ENCODE peak calls at places on chromosomes 1 and 21, in nine cellular contexts. V is HFFc6, T is endothelial cell, S is ovary, N is heart left ventricle, G is SK-N-SH, M is cardiac fibroblast, C is endodermal cell, W is colonic mucosa. I is an unnamed sample.
A peak's percentile ranks its signal among the peaks of the same experiment; 100 is the strongest.

GRCh38 chr1:1305300-1306069 is 2.2 kb downstream of the ACAP3 start:
- DNase-seq in V (peak; percentile 62), S (peak; percentile 80), C (no peak), M (peak; percentile 79), T (no peak), G (no peak), W (peak; percentile 92), N (peak; percentile 72), I (no peak)

GRCh38 chr1:3774503-3775247 is 2.1 kb downstream of the SMIM1 start:
- DNase-seq in G (peak; percentile 83), N (no peak), V (no peak), T (no peak), M (no peak), S (peak; percentile 64), C (peak; percentile 47), W (no peak), I (no peak)

GRCh38 chr1:167086033-167086432 is 4.1 kb downstream of the GPA33 start:
- DNase-seq in C (peak; percentile 70), G (no peak), T (no peak), S (no peak), W (peak; percentile 70), N (peak; percentile 18), M (no peak), V (no peak), I (no peak)

GRCh38 chr1:81119319-81119718 is 681.4 kb upstream of the ADGRL2 start:
- DNase-seq in W (no peak), C (no peak), V (no peak), G (no peak), S (no peak), T (no peak), N (no peak), M (no peak), I (no peak)

GRCh38 chr1:240190881-240191385 is 99.2 kb downstream of the FMN2 start:
- DNase-seq in T (no peak), M (peak; percentile 93), V (peak; percentile 95), W (no peak), C (no peak), S (no peak), N (no peak), G (peak; percentile 49), I (peak; percentile 8)

GRCh38 chr1:5798151-5798730 is 194.0 kb downstream of the NPHP4 start:
- DNase-seq in V (no peak), T (no peak), M (no peak), C (peak; percentile 72), N (no peak), G (peak; percentile 42), W (no peak), S (peak; percentile 57), I (peak; percentile 15)

GRCh38 chr21:15097580-15097979 is 32.8 kb upstream of the NRIP1 start:
- DNase-seq in T (no peak), S (no peak), V (no peak), G (no peak), C (no peak), W (no peak), M (no peak), N (no peak), I (no peak)

GRCh38 chr1:3698660-3699408 is 46.5 kb downstream of the TP73 start:
- DNase-seq in M (no peak), N (no peak), C (no peak), W (no peak), V (no peak), S (no peak), T (no peak), G (no peak), I (no peak)

GRCh38 chr1:217053666-217054065 is 330.4 kb upstream of the ESRRG start:
- DNase-seq in W (no peak), C (no peak), N (no peak), V (no peak), T (no peak), G (no peak), M (no peak), S (no peak), I (no peak)

GRCh38 chr1:84960371-84960770 is 36.5 kb downstream of the MCOLN2 start:
- DNase-seq in C (no peak), M (peak; percentile 74), S (no peak), W (no peak), T (no peak), V (peak; percentile 52), N (no peak), G (no peak), I (no peak)

GRCh38 chr1:90174246-90174645 is 179.3 kb downstream of the ZNF326 start:
- DNase-seq in S (no peak), N (no peak), M (no peak), C (no peak), W (no peak), T (no peak), V (no peak), G (no peak), I (no peak)

GRCh38 chr1:22750671-22751016 is 40.0 kb downstream of the EPHB2 start:
- DNase-seq in C (no peak), N (no peak), V (no peak), T (no peak), S (no peak), M (no peak), G (no peak), W (no peak), I (no peak)

GRCh38 chr1:6385673-6386191 is 7.8 kb downstream of the ACOT7 start:
- DNase-seq in T (peak; percentile 83), G (peak; percentile 93), C (peak; percentile 94), W (peak; percentile 39), V (no peak), S (no peak), M (peak; percentile 92), N (peak; percentile 43), I (peak; percentile 75)

GRCh38 chr1:236281286-236282158 is at the start of gene ERO1B:
- DNase-seq in C (peak; percentile 99), S (peak; percentile 98), W (peak; percentile 97), G (peak; percentile 97), V (peak; percentile 89), N (peak; percentile 97), M (peak; percentile 92), T (peak; percentile 97), I (peak; percentile 98)

GRCh38 chr1:19772053-19772452 is 27.7 kb downstream of the TMCO4 start:
- DNase-seq in M (no peak), C (peak; percentile 71), W (no peak), V (no peak), N (no peak), S (no peak), G (no peak), T (no peak), I (no peak)

GRCh38 chr1:13513885-13514546 is at the start of gene LRRC38:
- DNase-seq in C (peak; percentile 83), N (peak; percentile 40), S (no peak), V (no peak), W (peak; percentile 27), G (no peak), M (no peak), T (peak; percentile 30), I (peak; percentile 54)

GRCh38 chr1:1344672-1345361 is 4.4 kb downstream of the DVL1 start:
- DNase-seq in C (peak; percentile 82), W (no peak), V (peak; percentile 87), G (peak; percentile 85), M (peak; percentile 87), N (no peak), T (peak; percentile 63), S (no peak), I (peak; percentile 64)

GRCh38 chr1:165826565-165826964 is 849 bp upstream of the UCK2 start:
- DNase-seq in G (no peak), S (no peak), V (peak; percentile 22), T (no peak), C (no peak), M (no peak), W (no peak), N (no peak), I (no peak)

GRCh38 chr1:165828581-165829329 is 1.3 kb downstream of the UCK2 start:
- DNase-seq in C (peak; percentile 82), T (peak; percentile 54), W (peak; percentile 68), S (peak; percentile 57), M (peak; percentile 86), G (peak; percentile 82), N (peak; percentile 37), V (peak; percentile 78), I (peak; percentile 56)

GRCh38 chr1:165829888-165830287 is 2.5 kb downstream of the UCK2 start:
- DNase-seq in N (no peak), C (no peak), S (no peak), G (no peak), M (no peak), W (no peak), T (no peak), V (no peak), I (no peak)

GRCh38 chr1:165827199-165828102 is at the start of gene UCK2:
- DNase-seq in V (peak; percentile 78), S (peak; percentile 77), G (peak; percentile 95), T (peak; percentile 81), N (peak; percentile 82), C (peak; percentile 96), W (peak; percentile 89), M (peak; percentile 76), I (peak; percentile 81)

DNA sequence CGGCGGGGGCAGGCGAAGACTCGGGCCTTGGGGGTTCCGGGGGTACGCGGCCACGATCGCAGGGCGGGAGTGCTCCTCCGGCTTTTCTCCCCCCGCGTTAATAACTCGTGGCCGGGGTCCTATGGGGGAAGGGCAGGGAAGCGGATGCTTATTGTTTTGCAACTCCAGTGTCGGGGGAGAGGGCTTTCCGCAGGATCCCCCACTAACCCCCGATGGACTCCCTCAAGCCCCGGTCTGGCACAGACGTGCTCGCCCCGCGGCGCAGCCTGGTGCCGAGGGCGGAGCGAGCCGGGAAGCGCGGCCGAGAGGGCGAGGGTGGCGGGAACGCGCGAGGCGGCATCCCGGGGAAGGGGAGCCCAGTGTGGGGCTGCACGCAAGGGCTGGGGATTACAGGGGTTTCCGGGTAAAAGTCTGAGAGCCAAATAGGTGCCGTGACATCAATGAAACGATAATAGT is 717 bp downstream of the UCK2 start:
- DNase-seq in T (peak; percentile 62), M (no peak), N (peak; percentile 37), C (peak; percentile 74), S (peak; percentile 63), G (peak; percentile 83), W (peak; percentile 65), V (peak; percentile 3), I (peak; percentile 52)
- TF ChIP-seq CTCF in T (no peak), M (no peak), N (no peak), C (peak; percentile 35), S (peak; percentile 14), G (peak; percentile 40), W (no peak), V (no peak), I (no peak)

GRCh38 chr1:212110617-212111016 is 75.1 kb downstream of the DTL start:
- DNase-seq in M (peak; percentile 32), S (no peak), T (no peak), W (no peak), N (peak; percentile 32), C (no peak), V (no peak), G (no peak), I (no peak)
- TF ChIP-seq CTCF in M (peak; percentile 20), S (no peak), T (no peak), W (no peak), N (no peak), C (peak; percentile 49), V (no peak), G (no peak), I (no peak)

GRCh38 chr1:46487818-46488218 is 1.8 kb upstream of the DMBX1 start:
- DNase-seq in S (no peak), W (no peak), C (peak; percentile 88), N (no peak), M (peak; percentile 29), G (no peak), V (no peak), T (peak; percentile 56), I (peak; percentile 41)
- TF ChIP-seq CTCF in S (no peak), W (no peak), C (peak; percentile 77), N (no peak), M (peak; percentile 36), G (peak; percentile 41), V (peak; percentile 39), T (no peak), I (no peak)

GRCh38 chr1:101993703-101994102 is 3.0 kb downstream of the OLFM3 start:
- DNase-seq in V (no peak), W (no peak), G (no peak), C (no peak), M (no peak), N (no peak), S (no peak), T (no peak), I (no peak)
- TF ChIP-seq CTCF in V (no peak), W (no peak), G (peak; percentile 32), C (peak; percentile 35), M (no peak), N (no peak), S (no peak), T (no peak), I (no peak)

I was measured in nephron progenitor cell.